ENCODE peak calls at places on chromosomes 13 and 19, in nine cellular contexts. One of them, this sample, is unnamed.

GRCh38 chr13:98279473-98280175 is 102.6 kb upstream of the RNF113B start:
- DNase-seq in stimulated activated CD8-positive, alpha-beta memory T cell treated with anti-CD3 and anti-CD28 coated beads, Interleukin-15, amount 100 ng/mL, for 24 hours: no peak
- DNase-seq in A549: no peak
- DNase-seq in GM04504: no peak
- DNase-seq in DMS 273 treated with DMSO at 0.1 percent for 48 hours: no peak
- DNase-seq in left lung: no peak
- DNase-seq in NCI-H774: peak; percentile 48
- DNase-seq in activated naive CD8-positive, alpha-beta T cell treated with anti-CD3 and anti-CD28 coated beads for 36 hours: no peak
- DNase-seq in GM20000: no peak
- DNase-seq in this sample: no peak

GRCh38 chr19:27694361-27695055 is 1518.4 kb downstream of the UQCRFS1 start:
- DNase-seq in stimulated activated CD8-positive, alpha-beta memory T cell treated with anti-CD3 and anti-CD28 coated beads, Interleukin-15, amount 100 ng/mL, for 24 hours: no peak
- DNase-seq in A549: no peak
- DNase-seq in GM04504: no peak
- DNase-seq in DMS 273 treated with DMSO at 0.1 percent for 48 hours: no peak
- DNase-seq in left lung: no peak
- DNase-seq in NCI-H774: no peak
- DNase-seq in activated naive CD8-positive, alpha-beta T cell treated with anti-CD3 and anti-CD28 coated beads for 36 hours: no peak
- DNase-seq in GM20000: no peak
- DNase-seq in this sample: no peak

GRCh38 chr19:13738073-13738472 is 26.2 kb upstream of the MRI1 start:
- DNase-seq in stimulated activated CD8-positive, alpha-beta memory T cell treated with anti-CD3 and anti-CD28 coated beads, Interleukin-15, amount 100 ng/mL, for 24 hours: no peak
- DNase-seq in A549: no peak
- DNase-seq in GM04504: no peak
- DNase-seq in DMS 273 treated with DMSO at 0.1 percent for 48 hours: no peak
- DNase-seq in left lung: no peak
- DNase-seq in NCI-H774: no peak
- DNase-seq in activated naive CD8-positive, alpha-beta T cell treated with anti-CD3 and anti-CD28 coated beads for 36 hours: no peak
- DNase-seq in GM20000: no peak
- DNase-seq in this sample: no peak

GRCh38 chr13:44523176-44524017 is 52.7 kb downstream of the TSC22D1 start:
- DNase-seq in stimulated activated CD8-positive, alpha-beta memory T cell treated with anti-CD3 and anti-CD28 coated beads, Interleukin-15, amount 100 ng/mL, for 24 hours: no peak
- DNase-seq in A549: peak; percentile 13
- DNase-seq in GM04504: peak; percentile 10
- DNase-seq in DMS 273 treated with DMSO at 0.1 percent for 48 hours: no peak
- DNase-seq in left lung: no peak
- DNase-seq in NCI-H774: no peak
- DNase-seq in activated naive CD8-positive, alpha-beta T cell treated with anti-CD3 and anti-CD28 coated beads for 36 hours: no peak
- DNase-seq in GM20000: peak; percentile 28
- DNase-seq in this sample: no peak

GRCh38 chr13:42592915-42593718 is 19.2 kb downstream of the TNFSF11 start:
- DNase-seq in stimulated activated CD8-positive, alpha-beta memory T cell treated with anti-CD3 and anti-CD28 coated beads, Interleukin-15, amount 100 ng/mL, for 24 hours: no peak
- DNase-seq in A549: no peak
- DNase-seq in GM04504: no peak
- DNase-seq in DMS 273 treated with DMSO at 0.1 percent for 48 hours: no peak
- DNase-seq in left lung: no peak
- DNase-seq in NCI-H774: no peak
- DNase-seq in activated naive CD8-positive, alpha-beta T cell treated with anti-CD3 and anti-CD28 coated beads for 36 hours: no peak
- DNase-seq in GM20000: no peak
- DNase-seq in this sample: no peak

GRCh38 chr13:60433505-60433904 is 36.5 kb downstream of the TDRD3 start:
- DNase-seq in stimulated activated CD8-positive, alpha-beta memory T cell treated with anti-CD3 and anti-CD28 coated beads, Interleukin-15, amount 100 ng/mL, for 24 hours: no peak
- DNase-seq in A549: no peak
- DNase-seq in GM04504: no peak
- DNase-seq in DMS 273 treated with DMSO at 0.1 percent for 48 hours: no peak
- DNase-seq in left lung: no peak
- DNase-seq in NCI-H774: no peak
- DNase-seq in activated naive CD8-positive, alpha-beta T cell treated with anti-CD3 and anti-CD28 coated beads for 36 hours: no peak
- DNase-seq in GM20000: no peak
- DNase-seq in this sample: no peak

GRCh38 chr13:28510066-28510465 is 15.1 kb upstream of the FLT1 start:
- DNase-seq in stimulated activated CD8-positive, alpha-beta memory T cell treated with anti-CD3 and anti-CD28 coated beads, Interleukin-15, amount 100 ng/mL, for 24 hours: no peak
- DNase-seq in A549: no peak
- DNase-seq in GM04504: no peak
- DNase-seq in DMS 273 treated with DMSO at 0.1 percent for 48 hours: no peak
- DNase-seq in left lung: no peak
- DNase-seq in NCI-H774: no peak
- DNase-seq in activated naive CD8-positive, alpha-beta T cell treated with anti-CD3 and anti-CD28 coated beads for 36 hours: no peak
- DNase-seq in GM20000: no peak
- DNase-seq in this sample: no peak

GRCh38 chr19:40627486-40628279 is 26.5 kb downstream of the LTBP4 start:
- DNase-seq in stimulated activated CD8-positive, alpha-beta memory T cell treated with anti-CD3 and anti-CD28 coated beads, Interleukin-15, amount 100 ng/mL, for 24 hours: no peak
- DNase-seq in A549: no peak
- DNase-seq in GM04504: no peak
- DNase-seq in DMS 273 treated with DMSO at 0.1 percent for 48 hours: no peak
- DNase-seq in left lung: peak; percentile 75
- DNase-seq in NCI-H774: no peak
- DNase-seq in activated naive CD8-positive, alpha-beta T cell treated with anti-CD3 and anti-CD28 coated beads for 36 hours: no peak
- DNase-seq in GM20000: no peak
- DNase-seq in this sample: no peak

GRCh38 chr19:5627395-5627904 is 4.6 kb downstream of the SAFB start:
- DNase-seq in stimulated activated CD8-positive, alpha-beta memory T cell treated with anti-CD3 and anti-CD28 coated beads, Interleukin-15, amount 100 ng/mL, for 24 hours: no peak
- DNase-seq in A549: no peak
- DNase-seq in GM04504: no peak
- DNase-seq in DMS 273 treated with DMSO at 0.1 percent for 48 hours: peak; percentile 92
- DNase-seq in left lung: peak; percentile 78
- DNase-seq in NCI-H774: no peak
- DNase-seq in activated naive CD8-positive, alpha-beta T cell treated with anti-CD3 and anti-CD28 coated beads for 36 hours: peak; percentile 28
- DNase-seq in GM20000: peak; percentile 70
- DNase-seq in this sample: no peak

GRCh38 chr13:49652691-49653305 is 24.5 kb downstream of the ARL11 start:
- DNase-seq in stimulated activated CD8-positive, alpha-beta memory T cell treated with anti-CD3 and anti-CD28 coated beads, Interleukin-15, amount 100 ng/mL, for 24 hours: no peak
- DNase-seq in A549: peak; percentile 58
- DNase-seq in GM04504: no peak
- DNase-seq in DMS 273 treated with DMSO at 0.1 percent for 48 hours: peak; percentile 37
- DNase-seq in left lung: no peak
- DNase-seq in NCI-H774: no peak
- DNase-seq in activated naive CD8-positive, alpha-beta T cell treated with anti-CD3 and anti-CD28 coated beads for 36 hours: peak; percentile 23
- DNase-seq in GM20000: peak; percentile 55
- DNase-seq in this sample: no peak

GRCh38 chr19:46730595-46730994 is 13.7 kb upstream of the PRKD2 start:
- DNase-seq in stimulated activated CD8-positive, alpha-beta memory T cell treated with anti-CD3 and anti-CD28 coated beads, Interleukin-15, amount 100 ng/mL, for 24 hours: no peak
- DNase-seq in A549: no peak
- DNase-seq in GM04504: no peak
- DNase-seq in DMS 273 treated with DMSO at 0.1 percent for 48 hours: no peak
- DNase-seq in left lung: peak; percentile 75
- DNase-seq in NCI-H774: no peak
- DNase-seq in activated naive CD8-positive, alpha-beta T cell treated with anti-CD3 and anti-CD28 coated beads for 36 hours: no peak
- DNase-seq in GM20000: no peak
- DNase-seq in this sample: no peak

GRCh38 chr13:89568746-89569145 is 1778.7 kb upstream of the MIR17HG start:
- DNase-seq in stimulated activated CD8-positive, alpha-beta memory T cell treated with anti-CD3 and anti-CD28 coated beads, Interleukin-15, amount 100 ng/mL, for 24 hours: no peak
- DNase-seq in A549: no peak
- DNase-seq in GM04504: no peak
- DNase-seq in DMS 273 treated with DMSO at 0.1 percent for 48 hours: no peak
- DNase-seq in left lung: no peak
- DNase-seq in NCI-H774: no peak
- DNase-seq in activated naive CD8-positive, alpha-beta T cell treated with anti-CD3 and anti-CD28 coated beads for 36 hours: no peak
- DNase-seq in GM20000: no peak
- DNase-seq in this sample: no peak

GRCh38 chr19:9865732-9866627 is 30.9 kb downstream of the PIN1 start:
- DNase-seq in stimulated activated CD8-positive, alpha-beta memory T cell treated with anti-CD3 and anti-CD28 coated beads, Interleukin-15, amount 100 ng/mL, for 24 hours: no peak
- DNase-seq in A549: no peak
- DNase-seq in GM04504: no peak
- DNase-seq in DMS 273 treated with DMSO at 0.1 percent for 48 hours: no peak
- DNase-seq in left lung: no peak
- DNase-seq in NCI-H774: no peak
- DNase-seq in activated naive CD8-positive, alpha-beta T cell treated with anti-CD3 and anti-CD28 coated beads for 36 hours: no peak
- DNase-seq in GM20000: no peak
- DNase-seq in this sample: no peak

GRCh38 chr19:10852098-10852800 is 4.0 kb downstream of the C19orf38 start:
- DNase-seq in stimulated activated CD8-positive, alpha-beta memory T cell treated with anti-CD3 and anti-CD28 coated beads, Interleukin-15, amount 100 ng/mL, for 24 hours: no peak
- DNase-seq in A549: no peak
- DNase-seq in GM04504: no peak
- DNase-seq in DMS 273 treated with DMSO at 0.1 percent for 48 hours: no peak
- DNase-seq in left lung: no peak
- DNase-seq in NCI-H774: no peak
- DNase-seq in activated naive CD8-positive, alpha-beta T cell treated with anti-CD3 and anti-CD28 coated beads for 36 hours: no peak
- DNase-seq in GM20000: no peak
- DNase-seq in this sample: no peak

GRCh38 chr19:12065100-12065538 is 588 bp downstream of the ZNF844 start:
- DNase-seq in stimulated activated CD8-positive, alpha-beta memory T cell treated with anti-CD3 and anti-CD28 coated beads, Interleukin-15, amount 100 ng/mL, for 24 hours: no peak
- DNase-seq in A549: no peak
- DNase-seq in GM04504: no peak
- DNase-seq in DMS 273 treated with DMSO at 0.1 percent for 48 hours: no peak
- DNase-seq in left lung: no peak
- DNase-seq in NCI-H774: no peak
- DNase-seq in activated naive CD8-positive, alpha-beta T cell treated with anti-CD3 and anti-CD28 coated beads for 36 hours: peak; percentile 34
- DNase-seq in GM20000: peak; percentile 26
- DNase-seq in this sample: no peak

GRCh38 chr13:32142956-32143375 is 111.4 kb downstream of the FRY start:
- DNase-seq in stimulated activated CD8-positive, alpha-beta memory T cell treated with anti-CD3 and anti-CD28 coated beads, Interleukin-15, amount 100 ng/mL, for 24 hours: no peak
- DNase-seq in A549: no peak
- DNase-seq in GM04504: no peak
- DNase-seq in DMS 273 treated with DMSO at 0.1 percent for 48 hours: no peak
- DNase-seq in left lung: no peak
- DNase-seq in NCI-H774: no peak
- DNase-seq in activated naive CD8-positive, alpha-beta T cell treated with anti-CD3 and anti-CD28 coated beads for 36 hours: no peak
- DNase-seq in GM20000: no peak
- DNase-seq in this sample: no peak

GRCh38 chr13:44818428-44818827 is 170.8 kb downstream of the NUFIP1 start:
- DNase-seq in stimulated activated CD8-positive, alpha-beta memory T cell treated with anti-CD3 and anti-CD28 coated beads, Interleukin-15, amount 100 ng/mL, for 24 hours: no peak
- DNase-seq in A549: no peak
- DNase-seq in GM04504: no peak
- DNase-seq in DMS 273 treated with DMSO at 0.1 percent for 48 hours: no peak
- DNase-seq in left lung: no peak
- DNase-seq in NCI-H774: no peak
- DNase-seq in activated naive CD8-positive, alpha-beta T cell treated with anti-CD3 and anti-CD28 coated beads for 36 hours: no peak
- DNase-seq in GM20000: no peak
- DNase-seq in this sample: no peak

GRCh38 chr19:33168528-33168927 is 25.6 kb upstream of the LRP3 start:
- DNase-seq in stimulated activated CD8-positive, alpha-beta memory T cell treated with anti-CD3 and anti-CD28 coated beads, Interleukin-15, amount 100 ng/mL, for 24 hours: no peak
- DNase-seq in A549: no peak
- DNase-seq in GM04504: no peak
- DNase-seq in DMS 273 treated with DMSO at 0.1 percent for 48 hours: no peak
- DNase-seq in left lung: no peak
- DNase-seq in NCI-H774: no peak
- DNase-seq in activated naive CD8-positive, alpha-beta T cell treated with anti-CD3 and anti-CD28 coated beads for 36 hours: no peak
- DNase-seq in GM20000: no peak
- DNase-seq in this sample: no peak

GRCh38 chr19:10238172-10238783 is 7.1 kb upstream of the S1PR2 start:
- DNase-seq in stimulated activated CD8-positive, alpha-beta memory T cell treated with anti-CD3 and anti-CD28 coated beads, Interleukin-15, amount 100 ng/mL, for 24 hours: no peak
- DNase-seq in A549: peak; percentile 26
- DNase-seq in GM04504: peak; percentile 82
- DNase-seq in DMS 273 treated with DMSO at 0.1 percent for 48 hours: no peak
- DNase-seq in left lung: no peak
- DNase-seq in NCI-H774: peak; percentile 92
- DNase-seq in activated naive CD8-positive, alpha-beta T cell treated with anti-CD3 and anti-CD28 coated beads for 36 hours: no peak
- DNase-seq in GM20000: no peak
- DNase-seq in this sample: no peak

GRCh38 chr13:111449041-111449440 is 128.6 kb downstream of the TEX29 start:
- DNase-seq in stimulated activated CD8-positive, alpha-beta memory T cell treated with anti-CD3 and anti-CD28 coated beads, Interleukin-15, amount 100 ng/mL, for 24 hours: no peak
- DNase-seq in A549: no peak
- DNase-seq in GM04504: no peak
- DNase-seq in DMS 273 treated with DMSO at 0.1 percent for 48 hours: no peak
- DNase-seq in left lung: no peak
- DNase-seq in NCI-H774: no peak
- DNase-seq in activated naive CD8-positive, alpha-beta T cell treated with anti-CD3 and anti-CD28 coated beads for 36 hours: no peak
- DNase-seq in GM20000: no peak
- DNase-seq in this sample: no peak

GRCh38 chr19:38499532-38499931 is 66.0 kb downstream of the RYR1 start:
- DNase-seq in stimulated activated CD8-positive, alpha-beta memory T cell treated with anti-CD3 and anti-CD28 coated beads, Interleukin-15, amount 100 ng/mL, for 24 hours: no peak
- DNase-seq in A549: no peak
- DNase-seq in GM04504: no peak
- DNase-seq in DMS 273 treated with DMSO at 0.1 percent for 48 hours: no peak
- DNase-seq in left lung: no peak
- DNase-seq in NCI-H774: no peak
- DNase-seq in activated naive CD8-positive, alpha-beta T cell treated with anti-CD3 and anti-CD28 coated beads for 36 hours: no peak
- DNase-seq in GM20000: no peak
- DNase-seq in this sample: no peak

GRCh38 chr13:85632526-85633215 is 166.5 kb downstream of the SLITRK6 start:
- DNase-seq in stimulated activated CD8-positive, alpha-beta memory T cell treated with anti-CD3 and anti-CD28 coated beads, Interleukin-15, amount 100 ng/mL, for 24 hours: no peak
- DNase-seq in A549: no peak
- DNase-seq in GM04504: no peak
- DNase-seq in DMS 273 treated with DMSO at 0.1 percent for 48 hours: no peak
- DNase-seq in left lung: no peak
- DNase-seq in NCI-H774: no peak
- DNase-seq in activated naive CD8-positive, alpha-beta T cell treated with anti-CD3 and anti-CD28 coated beads for 36 hours: no peak
- DNase-seq in GM20000: no peak
- DNase-seq in this sample: no peak

GRCh38 chr13:111210945-111211469 is 95.9 kb downstream of the ARHGEF7 start:
- DNase-seq in stimulated activated CD8-positive, alpha-beta memory T cell treated with anti-CD3 and anti-CD28 coated beads, Interleukin-15, amount 100 ng/mL, for 24 hours: no peak
- DNase-seq in A549: no peak
- DNase-seq in GM04504: no peak
- DNase-seq in DMS 273 treated with DMSO at 0.1 percent for 48 hours: no peak
- DNase-seq in left lung: no peak
- DNase-seq in NCI-H774: no peak
- DNase-seq in activated naive CD8-positive, alpha-beta T cell treated with anti-CD3 and anti-CD28 coated beads for 36 hours: no peak
- DNase-seq in GM20000: no peak
- DNase-seq in this sample: no peak

GRCh38 chr13:100139822-100140221 is 50.9 kb downstream of the PCCA start:
- DNase-seq in stimulated activated CD8-positive, alpha-beta memory T cell treated with anti-CD3 and anti-CD28 coated beads, Interleukin-15, amount 100 ng/mL, for 24 hours: no peak
- DNase-seq in A549: no peak
- DNase-seq in GM04504: no peak
- DNase-seq in DMS 273 treated with DMSO at 0.1 percent for 48 hours: no peak
- DNase-seq in left lung: no peak
- DNase-seq in NCI-H774: no peak
- DNase-seq in activated naive CD8-positive, alpha-beta T cell treated with anti-CD3 and anti-CD28 coated beads for 36 hours: no peak
- DNase-seq in GM20000: no peak
- DNase-seq in this sample: no peak

GRCh38 chr19:49224856-49225255 is 67.3 kb downstream of the TRPM4 start:
- DNase-seq in stimulated activated CD8-positive, alpha-beta memory T cell treated with anti-CD3 and anti-CD28 coated beads, Interleukin-15, amount 100 ng/mL, for 24 hours: no peak
- DNase-seq in A549: peak; percentile 84
- DNase-seq in GM04504: peak; percentile 13
- DNase-seq in DMS 273 treated with DMSO at 0.1 percent for 48 hours: peak; percentile 54
- DNase-seq in left lung: no peak
- DNase-seq in NCI-H774: peak; percentile 46
- DNase-seq in activated naive CD8-positive, alpha-beta T cell treated with anti-CD3 and anti-CD28 coated beads for 36 hours: peak; percentile 19
- DNase-seq in GM20000: no peak
- DNase-seq in this sample: no peak

GRCh38 chr13:106274551-106275208 is 260.8 kb downstream of the EFNB2 start:
- DNase-seq in stimulated activated CD8-positive, alpha-beta memory T cell treated with anti-CD3 and anti-CD28 coated beads, Interleukin-15, amount 100 ng/mL, for 24 hours: no peak
- DNase-seq in A549: no peak
- DNase-seq in GM04504: no peak
- DNase-seq in DMS 273 treated with DMSO at 0.1 percent for 48 hours: no peak
- DNase-seq in left lung: no peak
- DNase-seq in NCI-H774: no peak
- DNase-seq in activated naive CD8-positive, alpha-beta T cell treated with anti-CD3 and anti-CD28 coated beads for 36 hours: no peak
- DNase-seq in GM20000: no peak
- DNase-seq in this sample: no peak

GRCh38 chr19:47765522-47766358 is 12.8 kb upstream of the SELENOW start:
- DNase-seq in stimulated activated CD8-positive, alpha-beta memory T cell treated with anti-CD3 and anti-CD28 coated beads, Interleukin-15, amount 100 ng/mL, for 24 hours: no peak
- DNase-seq in A549: peak; percentile 58
- DNase-seq in GM04504: no peak
- DNase-seq in DMS 273 treated with DMSO at 0.1 percent for 48 hours: peak; percentile 6
- DNase-seq in left lung: peak; percentile 87
- DNase-seq in NCI-H774: peak; percentile 11
- DNase-seq in activated naive CD8-positive, alpha-beta T cell treated with anti-CD3 and anti-CD28 coated beads for 36 hours: peak; percentile 38
- DNase-seq in GM20000: peak; percentile 65
- DNase-seq in this sample: no peak

GRCh38 chr13:109419896-109420295 is 366.5 kb downstream of the IRS2 start:
- DNase-seq in stimulated activated CD8-positive, alpha-beta memory T cell treated with anti-CD3 and anti-CD28 coated beads, Interleukin-15, amount 100 ng/mL, for 24 hours: no peak
- DNase-seq in A549: no peak
- DNase-seq in GM04504: no peak
- DNase-seq in DMS 273 treated with DMSO at 0.1 percent for 48 hours: no peak
- DNase-seq in left lung: no peak
- DNase-seq in NCI-H774: no peak
- DNase-seq in activated naive CD8-positive, alpha-beta T cell treated with anti-CD3 and anti-CD28 coated beads for 36 hours: no peak
- DNase-seq in GM20000: no peak
- DNase-seq in this sample: no peak

GRCh38 chr13:60654405-60654804 is 257.4 kb downstream of the TDRD3 start:
- DNase-seq in stimulated activated CD8-positive, alpha-beta memory T cell treated with anti-CD3 and anti-CD28 coated beads, Interleukin-15, amount 100 ng/mL, for 24 hours: no peak
- DNase-seq in A549: no peak
- DNase-seq in GM04504: no peak
- DNase-seq in DMS 273 treated with DMSO at 0.1 percent for 48 hours: no peak
- DNase-seq in left lung: no peak
- DNase-seq in NCI-H774: no peak
- DNase-seq in activated naive CD8-positive, alpha-beta T cell treated with anti-CD3 and anti-CD28 coated beads for 36 hours: no peak
- DNase-seq in GM20000: no peak
- DNase-seq in this sample: no peak

GRCh38 chr13:90233933-90234672 is 1113.4 kb upstream of the MIR17HG start:
- DNase-seq in stimulated activated CD8-positive, alpha-beta memory T cell treated with anti-CD3 and anti-CD28 coated beads, Interleukin-15, amount 100 ng/mL, for 24 hours: no peak
- DNase-seq in A549: no peak
- DNase-seq in GM04504: no peak
- DNase-seq in DMS 273 treated with DMSO at 0.1 percent for 48 hours: no peak
- DNase-seq in left lung: no peak
- DNase-seq in NCI-H774: no peak
- DNase-seq in activated naive CD8-positive, alpha-beta T cell treated with anti-CD3 and anti-CD28 coated beads for 36 hours: no peak
- DNase-seq in GM20000: no peak
- DNase-seq in this sample: no peak

GRCh38 chr13:78393286-78393685 is 210.1 kb downstream of the POU4F1 start:
- DNase-seq in stimulated activated CD8-positive, alpha-beta memory T cell treated with anti-CD3 and anti-CD28 coated beads, Interleukin-15, amount 100 ng/mL, for 24 hours: no peak
- DNase-seq in A549: no peak
- DNase-seq in GM04504: no peak
- DNase-seq in DMS 273 treated with DMSO at 0.1 percent for 48 hours: no peak
- DNase-seq in left lung: no peak
- DNase-seq in NCI-H774: no peak
- DNase-seq in activated naive CD8-positive, alpha-beta T cell treated with anti-CD3 and anti-CD28 coated beads for 36 hours: no peak
- DNase-seq in GM20000: no peak
- DNase-seq in this sample: no peak